ENCODE peak calls at places on chromosomes 5 and 9, in four cellular contexts. One of them, this sample, is unnamed.
A peak's percentile ranks its signal among the peaks of the same experiment; 100 is the strongest.

GRCh38 chr5:67404261-67405100 is 207.9 kb upstream of the CD180 start:
- DNase-seq in lower leg skin: no peak
- DNase-seq in Peyer's patch: no peak
- DNase-seq in IMR-90: peak; percentile 77
- DNase-seq in this sample: no peak

GRCh38 chr5:131384181-131384580 is 120.3 kb downstream of the CDC42SE2 start:
- DNase-seq in lower leg skin: no peak
- DNase-seq in Peyer's patch: no peak
- DNase-seq in IMR-90: no peak
- DNase-seq in this sample: no peak

GRCh38 chr9:32456564-32456963 is 69.4 kb downstream of the RIGI start:
- DNase-seq in lower leg skin: no peak
- DNase-seq in Peyer's patch: no peak
- DNase-seq in IMR-90: no peak
- DNase-seq in this sample: no peak

GRCh38 chr9:7342229-7342628 is 457.3 kb downstream of the DMAC1 start:
- DNase-seq in lower leg skin: no peak
- DNase-seq in Peyer's patch: no peak
- DNase-seq in IMR-90: no peak
- DNase-seq in this sample: no peak

GRCh38 chr5:60997721-60998120 is 52.7 kb downstream of the NDUFAF2 start:
- DNase-seq in lower leg skin: no peak
- DNase-seq in Peyer's patch: no peak
- DNase-seq in IMR-90: no peak
- DNase-seq in this sample: no peak

GRCh38 chr5:105903069-105903468 is 1767.7 kb downstream of the EFNA5 start:
- DNase-seq in lower leg skin: no peak
- DNase-seq in Peyer's patch: no peak
- DNase-seq in IMR-90: peak; percentile 35
- DNase-seq in this sample: no peak

GRCh38 chr5:145801195-145801594 is 33.9 kb downstream of the PRELID2 start:
- DNase-seq in lower leg skin: no peak
- DNase-seq in Peyer's patch: no peak
- DNase-seq in IMR-90: no peak
- DNase-seq in this sample: no peak

GRCh38 chr5:122152266-122152900 is 23.0 kb downstream of the ZNF474 start:
- DNase-seq in lower leg skin: no peak
- DNase-seq in Peyer's patch: no peak
- DNase-seq in IMR-90: no peak
- DNase-seq in this sample: no peak

GRCh38 chr9:103574056-103574455 is 520.1 kb upstream of the SMC2 start:
- DNase-seq in lower leg skin: no peak
- DNase-seq in Peyer's patch: no peak
- DNase-seq in IMR-90: no peak
- DNase-seq in this sample: no peak

GRCh38 chr9:2120926-2121689 is 106.0 kb downstream of the SMARCA2 start:
- DNase-seq in lower leg skin: no peak
- DNase-seq in Peyer's patch: no peak
- DNase-seq in IMR-90: peak; percentile 56
- DNase-seq in this sample: no peak

GRCh38 chr9:20041717-20042116 is 252.9 kb upstream of the SLC24A2 start:
- DNase-seq in lower leg skin: no peak
- DNase-seq in Peyer's patch: no peak
- DNase-seq in IMR-90: no peak
- DNase-seq in this sample: no peak

GRCh38 chr5:34609951-34610431 is 46.1 kb upstream of the RAI14 start:
- DNase-seq in lower leg skin: no peak
- DNase-seq in Peyer's patch: no peak
- DNase-seq in IMR-90: peak; percentile 50
- DNase-seq in this sample: no peak

GRCh38 chr5:118553662-118554061 is 434.7 kb downstream of the DTWD2 start:
- DNase-seq in lower leg skin: peak; percentile 94
- DNase-seq in Peyer's patch: no peak
- DNase-seq in IMR-90: peak; percentile 12
- DNase-seq in this sample: no peak

GRCh38 chr9:81999806-82000205 is 11.2 kb downstream of the SPATA31D1 start:
- DNase-seq in lower leg skin: no peak
- DNase-seq in Peyer's patch: no peak
- DNase-seq in IMR-90: no peak
- DNase-seq in this sample: no peak

GRCh38 chr9:4097991-4098390 is 201.9 kb downstream of the GLIS3 start:
- DNase-seq in lower leg skin: no peak
- DNase-seq in Peyer's patch: no peak
- DNase-seq in IMR-90: no peak
- DNase-seq in this sample: no peak

GRCh38 chr9:95822583-95823431 is 52.7 kb upstream of the ERCC6L2 start:
- DNase-seq in lower leg skin: no peak
- DNase-seq in Peyer's patch: no peak
- DNase-seq in IMR-90: peak; percentile 98
- DNase-seq in this sample: no peak

GRCh38 chr5:156326718-156327259 is at the start of gene SGCD:
- DNase-seq in lower leg skin: peak; percentile 90
- DNase-seq in Peyer's patch: peak; percentile 53
- DNase-seq in IMR-90: peak; percentile 90
- DNase-seq in this sample: no peak

GRCh38 chr9:22097712-22098111 is 88.6 kb upstream of the CDKN2B start:
- DNase-seq in lower leg skin: no peak
- DNase-seq in Peyer's patch: no peak
- DNase-seq in IMR-90: peak; percentile 88
- DNase-seq in this sample: no peak

GRCh38 chr9:95218790-95219189 is 98.7 kb downstream of the FANCC start:
- DNase-seq in lower leg skin: no peak
- DNase-seq in Peyer's patch: no peak
- DNase-seq in IMR-90: no peak
- DNase-seq in this sample: no peak

GRCh38 chr9:92964981-92965758 is 17.8 kb downstream of the FGD3 start:
- DNase-seq in lower leg skin: peak; percentile 84
- DNase-seq in Peyer's patch: no peak
- DNase-seq in IMR-90: no peak
- DNase-seq in this sample: peak; percentile 66

GRCh38 chr9:35909687-35910612 is 660 bp downstream of the SPAAR start:
- DNase-seq in lower leg skin: no peak
- DNase-seq in Peyer's patch: no peak
- DNase-seq in IMR-90: no peak
- DNase-seq in this sample: no peak

GRCh38 chr9:742104-742503 is 99.4 kb upstream of the DMRT1 start:
- DNase-seq in lower leg skin: peak; percentile 77
- DNase-seq in Peyer's patch: no peak
- DNase-seq in IMR-90: no peak
- DNase-seq in this sample: peak; percentile 57
- TF ChIP-seq CTCF in lower leg skin: no peak
- TF ChIP-seq CTCF in Peyer's patch: no peak
- TF ChIP-seq CTCF in IMR-90: no peak
- TF ChIP-seq CTCF in this sample: no peak

DNA sequence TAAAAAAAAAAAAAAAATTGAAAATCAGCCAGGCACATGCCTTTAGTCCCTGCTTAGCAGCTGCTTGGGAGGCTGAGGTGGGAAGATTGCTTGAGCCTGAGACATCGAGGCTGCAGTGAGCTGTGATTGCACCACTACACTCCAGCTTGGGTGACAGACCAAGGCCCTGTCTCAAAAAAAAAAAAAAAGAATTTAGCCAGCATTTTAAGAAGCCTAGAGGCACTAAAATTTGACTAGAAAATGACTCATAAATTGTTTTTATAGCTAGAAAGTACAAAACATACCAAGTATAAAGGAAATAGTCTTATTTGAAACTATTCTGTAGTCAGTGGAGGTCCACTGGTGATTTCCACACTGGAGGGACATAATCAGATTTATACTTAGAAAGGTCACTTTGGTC is 17.5 kb downstream of the LRRC70 start:
- DNase-seq in lower leg skin: no peak
- DNase-seq in Peyer's patch: no peak
- DNase-seq in IMR-90: peak; percentile 16
- DNase-seq in this sample: no peak
- TF ChIP-seq POLR2A in lower leg skin: no peak
- TF ChIP-seq POLR2A in Peyer's patch: no peak
- TF ChIP-seq POLR2A in IMR-90: no peak
- TF ChIP-seq POLR2A in this sample: no peak

GRCh38 chr5:78930742-78931141 is 54.4 kb downstream of the ARSB start:
- DNase-seq in lower leg skin: no peak
- DNase-seq in Peyer's patch: no peak
- DNase-seq in IMR-90: peak; percentile 42
- DNase-seq in this sample: no peak
- H3K4me3 ChIP-seq in lower leg skin: no peak overlapping the region
- H3K4me3 ChIP-seq in Peyer's patch: no peak overlapping the region
- H3K4me3 ChIP-seq in IMR-90: no peak overlapping the region
- H3K4me3 ChIP-seq in this sample: no peak overlapping the region

GRCh38 chr5:78890663-78891379 is 94.3 kb downstream of the ARSB start:
- DNase-seq in lower leg skin: no peak
- DNase-seq in Peyer's patch: no peak
- DNase-seq in IMR-90: no peak
- DNase-seq in this sample: no peak

GRCh38 chr5:78886650-78887230 is 98.4 kb downstream of the ARSB start:
- DNase-seq in lower leg skin: no peak
- DNase-seq in Peyer's patch: no peak
- DNase-seq in IMR-90: peak; percentile 23
- DNase-seq in this sample: no peak

GRCh38 chr5:78887384-78888118 is 97.6 kb downstream of the ARSB start:
- DNase-seq in lower leg skin: no peak
- DNase-seq in Peyer's patch: no peak
- DNase-seq in IMR-90: peak; percentile 25
- DNase-seq in this sample: no peak

GRCh38 chr5:78889759-78890158 is 95.4 kb downstream of the ARSB start:
- DNase-seq in lower leg skin: no peak
- DNase-seq in Peyer's patch: no peak
- DNase-seq in IMR-90: peak; percentile 88
- DNase-seq in this sample: no peak

GRCh38 chr5:78888580-78889187 is 96.4 kb downstream of the ARSB start:
- DNase-seq in lower leg skin: no peak
- DNase-seq in Peyer's patch: no peak
- DNase-seq in IMR-90: no peak
- DNase-seq in this sample: no peak
- TF ChIP-seq CTCF in lower leg skin: no peak
- TF ChIP-seq CTCF in Peyer's patch: no peak
- TF ChIP-seq CTCF in IMR-90: no peak
- TF ChIP-seq CTCF in this sample: no peak

GRCh38 chr9:133331641-133332380 is 4.2 kb downstream of the SURF6 start:
- DNase-seq in lower leg skin: peak; percentile 82
- DNase-seq in Peyer's patch: no peak
- DNase-seq in IMR-90: no peak
- DNase-seq in this sample: peak; percentile 49
- TF ChIP-seq POLR2A in lower leg skin: no peak
- TF ChIP-seq POLR2A in Peyer's patch: no peak
- TF ChIP-seq POLR2A in IMR-90: no peak
- TF ChIP-seq POLR2A in this sample: no peak

DNA sequence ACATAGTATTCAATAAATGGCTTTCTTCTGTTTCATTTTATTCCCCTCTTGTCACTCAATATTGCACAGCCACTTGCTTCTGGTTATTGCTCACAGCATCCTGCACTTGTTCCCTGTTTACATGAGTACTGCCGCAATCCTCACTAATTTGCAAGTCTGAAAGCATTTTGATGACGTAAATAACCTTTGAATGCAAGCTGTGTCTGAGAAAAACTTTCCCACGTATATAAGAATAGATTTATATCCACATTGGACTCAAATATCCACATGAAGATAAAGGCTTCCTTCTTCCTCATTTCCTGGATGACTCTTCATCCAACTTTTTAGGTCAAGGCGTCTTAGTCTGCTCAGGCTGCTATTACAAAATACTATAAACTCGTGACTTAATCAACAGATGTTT is 88.2 kb upstream of the DAP start:
- DNase-seq in lower leg skin: no peak
- DNase-seq in Peyer's patch: no peak
- DNase-seq in IMR-90: peak; percentile 76
- DNase-seq in this sample: no peak
- H3K4me3 ChIP-seq in lower leg skin: no peak overlapping the region
- H3K4me3 ChIP-seq in Peyer's patch: no peak overlapping the region
- H3K4me3 ChIP-seq in IMR-90: no peak overlapping the region
- H3K4me3 ChIP-seq in this sample: no peak overlapping the region

GRCh38 chr5:76602094-76602726 is 21.0 kb downstream of the F2RL2 start:
- DNase-seq in lower leg skin: no peak
- DNase-seq in Peyer's patch: no peak
- DNase-seq in IMR-90: peak; percentile 56
- DNase-seq in this sample: no peak
- TF ChIP-seq CTCF in lower leg skin: no peak
- TF ChIP-seq CTCF in Peyer's patch: no peak
- TF ChIP-seq CTCF in IMR-90: peak; percentile 60
- TF ChIP-seq CTCF in this sample: peak; percentile 6

GRCh38 chr5:138334867-138335447 is 3.1 kb upstream of the FAM53C start:
- DNase-seq in lower leg skin: no peak
- DNase-seq in Peyer's patch: no peak
- DNase-seq in IMR-90: peak; percentile 23
- DNase-seq in this sample: no peak

GRCh38 chr5:138338411-138339085 is 482 bp downstream of the FAM53C start:
- DNase-seq in lower leg skin: no peak
- DNase-seq in Peyer's patch: no peak
- DNase-seq in IMR-90: no peak
- DNase-seq in this sample: no peak

GRCh38 chr5:138337685-138338410 is at the start of gene FAM53C:
- DNase-seq in lower leg skin: peak; percentile 98
- DNase-seq in Peyer's patch: peak; percentile 96
- DNase-seq in IMR-90: peak; percentile 89
- DNase-seq in this sample: peak; percentile 96

GRCh38 chr5:138339086-138339456 is 1.0 kb downstream of the FAM53C start:
- DNase-seq in lower leg skin: no peak
- DNase-seq in Peyer's patch: no peak
- DNase-seq in IMR-90: no peak
- DNase-seq in this sample: no peak

GRCh38 chr5:138336952-138337684 is 948 bp upstream of the FAM53C start:
- DNase-seq in lower leg skin: peak; percentile 96
- DNase-seq in Peyer's patch: no peak
- DNase-seq in IMR-90: peak; percentile 79
- DNase-seq in this sample: peak; percentile 79
- TF ChIP-seq POLR2A in lower leg skin: no peak
- TF ChIP-seq POLR2A in Peyer's patch: no peak
- TF ChIP-seq POLR2A in IMR-90: no peak
- TF ChIP-seq POLR2A in this sample: no peak

GRCh38 chr9:74513221-74513620 is 16.1 kb downstream of the RORB start:
- DNase-seq in lower leg skin: no peak
- DNase-seq in Peyer's patch: no peak
- DNase-seq in IMR-90: no peak
- DNase-seq in this sample: no peak
- H3K4me3 ChIP-seq in lower leg skin: no peak overlapping the region
- H3K4me3 ChIP-seq in Peyer's patch: no peak overlapping the region
- H3K4me3 ChIP-seq in IMR-90: no peak overlapping the region
- H3K4me3 ChIP-seq in this sample: no peak overlapping the region

DNA sequence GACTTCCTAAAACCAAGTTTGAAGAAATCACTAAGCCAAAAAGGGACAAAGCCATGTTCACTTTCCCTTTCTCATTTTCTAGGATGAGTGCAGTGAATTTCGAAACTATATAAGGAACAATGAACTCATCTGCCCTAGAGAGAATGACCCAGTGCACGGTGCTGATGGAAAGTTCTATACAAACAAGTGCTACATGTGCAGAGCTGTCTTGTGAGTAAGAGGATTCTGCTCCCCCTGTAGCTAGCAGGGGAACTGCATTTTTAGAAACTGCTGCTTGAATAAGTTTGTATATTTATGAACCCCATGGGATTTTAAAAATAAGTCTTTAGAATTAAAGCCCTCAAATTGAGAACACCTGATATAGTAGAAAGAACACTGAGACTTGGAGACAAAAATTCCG is 42.7 kb upstream of the SPINK14 start:
- DNase-seq in lower leg skin: no peak
- DNase-seq in Peyer's patch: no peak
- DNase-seq in IMR-90: peak; percentile 8
- DNase-seq in this sample: no peak
- TF ChIP-seq CTCF in lower leg skin: no peak
- TF ChIP-seq CTCF in Peyer's patch: no peak
- TF ChIP-seq CTCF in IMR-90: no peak
- TF ChIP-seq CTCF in this sample: peak; percentile 10

This sample was measured in right lobe of liver.